ENCODE peak calls at places on chromosomes 7 and 10, in six cellular contexts. K, P, C, N, Z and G are unnamed samples.

GRCh38 chr7:2573747-2574146 is 15.0 kb downstream of the IQCE start:
- DNase-seq in K (no peak), P (no peak), C (no peak), N (no peak), Z (no peak), G (no peak)

GRCh38 chr7:120709931-120710330 is 148.0 kb downstream of the TSPAN12 start:
- DNase-seq in K (no peak), P (no peak), C (no peak), N (no peak), Z (no peak), G (no peak)

GRCh38 chr10:121675344-121675743 is 77.1 kb upstream of the FGFR2 start:
- DNase-seq in K (no peak), P (no peak), C (no peak), N (no peak), Z (no peak), G (no peak)

GRCh38 chr7:40470111-40470736 is 335.4 kb downstream of the SUGCT start:
- DNase-seq in K (no peak), P (no peak), C (no peak), N (no peak), Z (no peak), G (no peak)

GRCh38 chr7:149427893-149428292 is 33.0 kb downstream of the ZNF777 start:
- DNase-seq in K (no peak), P (no peak), C (no peak), N (no peak), Z (no peak), G (no peak)

GRCh38 chr10:99630439-99630838 is 10.2 kb upstream of the SLC25A28 start:
- DNase-seq in K (no peak), P (no peak), C (peak), N (no peak), Z (no peak), G (no peak)

GRCh38 chr10:129780158-129780557 is 183.9 kb downstream of the EBF3 start:
- DNase-seq in K (no peak), P (no peak), C (no peak), N (peak), Z (no peak), G (no peak)

GRCh38 chr7:123537026-123537642 is 2.7 kb upstream of the IQUB start:
- DNase-seq in K (no peak), P (no peak), C (peak), N (no peak), Z (no peak), G (peak)

GRCh38 chr7:24907311-24907886 is 72.6 kb downstream of the OSBPL3 start:
- DNase-seq in K (no peak), P (no peak), C (peak), N (no peak), Z (no peak), G (no peak)

GRCh38 chr10:71703577-71703976 is 16.0 kb downstream of the C10orf105 start:
- DNase-seq in K (no peak), P (no peak), C (no peak), N (no peak), Z (no peak), G (no peak)

GRCh38 chr10:114541081-114541833 is 116.8 kb downstream of the ABLIM1 start:
- DNase-seq in K (no peak), P (peak), C (peak), N (no peak), Z (peak), G (no peak)

GRCh38 chr7:28729685-28730084 is 228.4 kb downstream of the TRIL start:
- DNase-seq in K (peak), P (no peak), C (no peak), N (no peak), Z (no peak), G (no peak)

GRCh38 chr7:148916186-148916585 is 32.1 kb upstream of the EZH2 start:
- DNase-seq in K (no peak), P (no peak), C (no peak), N (no peak), Z (no peak), G (no peak)

GRCh38 chr10:80137031-80137712 is 4.6 kb downstream of the PLAC9 start:
- DNase-seq in K (no peak), P (no peak), C (no peak), N (no peak), Z (no peak), G (no peak)